ENCODE peak calls at places on chromosomes 12 and 14, in five cellular contexts. X, H, L, W and Q are unnamed samples.

GRCh38 chr12:120574106-120574505 is 7.1 kb downstream of the POP5 start:
- DNase-seq in H (no peak), W (no peak), L (no peak), X (no peak), Q (no peak)

GRCh38 chr12:123660328-123660727 is 10.6 kb upstream of the TCTN2 start:
- DNase-seq in W (peak), X (no peak), L (peak), H (no peak), Q (no peak)

GRCh38 chr12:66716522-66716921 is 37.6 kb upstream of the GRIP1 start:
- DNase-seq in L (no peak), X (no peak), W (no peak), H (no peak), Q (no peak)

GRCh38 chr12:57103856-57104255 is 7.3 kb downstream of the STAT6 start:
- DNase-seq in X (no peak), W (no peak), H (no peak), L (no peak), Q (no peak)

GRCh38 chr12:74846116-74846515 is 308.5 kb downstream of the ATXN7L3B start:
- DNase-seq in L (no peak), W (no peak), H (no peak), X (no peak), Q (no peak)

GRCh38 chr12:1611775-1612174 is 17.3 kb upstream of the WNT5B start:
- DNase-seq in X (no peak), W (peak), H (no peak), L (no peak), Q (no peak)

GRCh38 chr14:32824195-32824594 is 114.5 kb upstream of the NPAS3 start:
- DNase-seq in L (no peak), X (no peak), H (no peak), W (no peak), Q (no peak)

GRCh38 chr12:100512692-100513091 is 39.0 kb downstream of the NR1H4 start:
- DNase-seq in X (no peak), L (no peak), H (no peak), W (no peak), Q (no peak)

GRCh38 chr12:63086149-63086915 is 64.7 kb downstream of the AVPR1A start:
- DNase-seq in X (no peak), L (no peak), H (no peak), W (no peak), Q (no peak)

GRCh38 chr12:1842183-1842904 is 22.0 kb downstream of the LRTM2 start:
- DNase-seq in H (peak), L (no peak), X (no peak), W (no peak), Q (no peak)

GRCh38 chr14:60758875-60759274 is 24.3 kb downstream of the MNAT1 start:
- DNase-seq in L (no peak), H (no peak), X (peak), W (no peak), Q (no peak)

GRCh38 chr14:77120771-77121743 is 20.5 kb downstream of the ZDHHC22 start:
- DNase-seq in L (no peak), H (no peak), X (peak), W (no peak), Q (no peak)

GRCh38 chr12:39071611-39072010 is 166.2 kb upstream of the CPNE8 start:
- DNase-seq in X (no peak), W (no peak), L (no peak), H (no peak), Q (no peak)

GRCh38 chr14:75499084-75499875 is 23.0 kb upstream of the BATF start:
- DNase-seq in X (peak), H (no peak), W (no peak), L (no peak), Q (no peak)

GRCh38 chr12:5889381-5890047 is 55.5 kb downstream of the ANO2 start:
- DNase-seq in W (no peak), L (peak), H (no peak), X (no peak), Q (no peak)

GRCh38 chr14:59632381-59632780 is 55.8 kb upstream of the CCDC175 start:
- DNase-seq in H (no peak), W (peak), X (peak), L (peak), Q (no peak)

GRCh38 chr14:21987937-21988336 is 314.3 kb upstream of the OR4E1 start:
- DNase-seq in H (no peak), L (peak), X (no peak), W (peak), Q (no peak)

GRCh38 chr12:19058235-19059021 is 71.1 kb upstream of the PLEKHA5 start:
- DNase-seq in W (peak), X (no peak), H (no peak), L (no peak), Q (no peak)

GRCh38 chr14:94180655-94181271 is 6.6 kb downstream of the PPP4R4 start:
- DNase-seq in H (no peak), L (peak), W (peak), X (peak), Q (no peak)

GRCh38 chr14:70919774-70920173 is 12.5 kb downstream of the PCNX1 start:
- DNase-seq in L (no peak), W (peak), X (no peak), H (no peak), Q (no peak)

GRCh38 chr12:123037791-123038190 is 57.3 kb downstream of the ARL6IP4 start:
- DNase-seq in H (no peak), X (no peak), W (no peak), L (no peak), Q (no peak)

GRCh38 chr12:48973084-48973483 is 1.5 kb upstream of the WNT10B start:
- DNase-seq in L (no peak), H (no peak), W (no peak), X (peak), Q (no peak)

GRCh38 chr14:96203635-96204034 is 1.0 kb upstream of the BDKRB2 start:
- DNase-seq in H (no peak), L (peak), W (no peak), X (no peak), Q (peak)

GRCh38 chr12:72365151-72365550 is 93.0 kb downstream of the TRHDE start:
- DNase-seq in H (no peak), W (peak), X (no peak), L (no peak), Q (no peak)

GRCh38 chr12:4293942-4294505 is 20.5 kb downstream of the CCND2 start:
- DNase-seq in X (no peak), L (no peak), W (no peak), H (peak), Q (peak)

GRCh38 chr12:69071091-69071370 is 138.1 kb upstream of the CPM start:
- DNase-seq in X (no peak), L (no peak), W (no peak), H (no peak), Q (no peak)

GRCh38 chr14:84421611-84422010 is 1108.3 kb upstream of the FLRT2 start:
- DNase-seq in W (no peak), H (no peak), L (no peak), X (no peak), Q (no peak)

GRCh38 chr14:20622816-20623291 is 18.6 kb downstream of the OR6S1 start:
- DNase-seq in L (no peak), H (no peak), X (no peak), W (no peak), Q (no peak)

GRCh38 chr14:54683882-54684794 is 117.2 kb downstream of the SAMD4A start:
- DNase-seq in L (peak), X (no peak), H (no peak), W (peak), Q (no peak)

GRCh38 chr14:65847065-65847847 is 434.7 kb downstream of the FUT8 start:
- DNase-seq in L (no peak), W (no peak), H (no peak), X (peak), Q (no peak)

GRCh38 chr12:40573024-40573423 is 119.2 kb upstream of the CNTN1 start:
- DNase-seq in H (no peak), L (no peak), W (no peak), X (no peak), Q (no peak)

GRCh38 chr14:64732536-64733120 is 28.4 kb downstream of the PLEKHG3 start:
- DNase-seq in H (no peak), L (no peak), X (no peak), W (no peak), Q (no peak)

GRCh38 chr12:51171884-51172514 is 936 bp downstream of the TFCP2 start:
- DNase-seq in L (peak), H (no peak), W (peak), X (peak), Q (no peak)